ENCODE peak calls at places on chromosome 2, in nine cellular contexts. Z is cardiac muscle cell; X is AG10803; T is EL; S is heart left ventricle; P is NCI-H2171; H is stimulated activated CD8-positive, alpha-beta memory T cell treated with anti-CD3 and anti-CD28 coated beads, Interleukin-2, amount 100 ng/mL, for 1 hour; U is activated CD4-positive, alpha-beta T cell treated with anti-CD3 and anti-CD28 coated beads for 24 hours; B is stimulated activated CD4-positive, alpha-beta T cell treated with anti-CD3 and anti-CD28 coated beads, Interleukin-2, amount 100 ng/mL, for 48 hours. F is an unnamed sample.

GRCh38 chr2:62817348-62817747 is 111.8 kb downstream of the EHBP1 start:
- DNase-seq in Z (no peak), X (no peak), T (no peak), S (no peak), P (no peak), H (no peak), U (no peak), B (no peak), F (no peak)

GRCh38 chr2:46643493-46643892 is 164.1 kb downstream of the TMEM247 start:
- DNase-seq in Z (no peak), X (no peak), T (no peak), S (no peak), P (no peak), H (no peak), U (no peak), B (no peak), F (no peak)

GRCh38 chr2:60977562-60977895 is 40.0 kb upstream of the PEX13 start:
- DNase-seq in Z (no peak), X (no peak), T (no peak), S (no peak), P (no peak), H (no peak), U (no peak), B (no peak), F (no peak)

GRCh38 chr2:53490659-53491058 is 276.9 kb upstream of the CHAC2 start:
- DNase-seq in Z (peak; percentile 19), X (peak; percentile 61), T (no peak), S (peak; percentile 26), P (no peak), H (no peak), U (no peak), B (no peak), F (no peak)

GRCh38 chr2:26487192-26487591 is 9.3 kb upstream of the OTOF start:
- DNase-seq in Z (no peak), X (no peak), T (no peak), S (no peak), P (no peak), H (no peak), U (no peak), B (no peak), F (no peak)

GRCh38 chr2:129748653-129749052 is 230.8 kb upstream of the RAB6C start:
- DNase-seq in Z (no peak), X (no peak), T (no peak), S (no peak), P (peak; percentile 51), H (no peak), U (no peak), B (no peak), F (peak; percentile 33)

GRCh38 chr2:118255301-118255700 is 167.0 kb downstream of the INSIG2 start:
- DNase-seq in Z (no peak), X (no peak), T (no peak), S (no peak), P (no peak), H (no peak), U (no peak), B (no peak), F (no peak)

GRCh38 chr2:62177392-62178026 is 18.4 kb upstream of the B3GNT2 start:
- DNase-seq in Z (no peak), X (no peak), T (no peak), S (no peak), P (no peak), H (no peak), U (no peak), B (no peak), F (no peak)

GRCh38 chr2:227788556-227788955 is 25.1 kb upstream of the CCL20 start:
- DNase-seq in Z (peak; percentile 47), X (no peak), T (no peak), S (no peak), P (no peak), H (no peak), U (no peak), B (no peak), F (no peak)

GRCh38 chr2:128416366-128416765 is 97.7 kb upstream of the HS6ST1 start:
- DNase-seq in Z (no peak), X (no peak), T (no peak), S (peak; percentile 3), P (no peak), H (no peak), U (no peak), B (no peak), F (no peak)

GRCh38 chr2:172672114-172672513 is 63.5 kb upstream of the RAPGEF4 start:
- DNase-seq in Z (no peak), X (no peak), T (no peak), S (no peak), P (no peak), H (no peak), U (no peak), B (no peak), F (no peak)

GRCh38 chr2:60515751-60516226 is 37.7 kb downstream of the BCL11A start:
- DNase-seq in Z (peak; percentile 75), X (peak; percentile 93), T (peak; percentile 85), S (no peak), P (no peak), H (no peak), U (no peak), B (no peak), F (no peak)

GRCh38 chr2:47779416-47779790 is 3.5 kb upstream of the MSH6 start:
- DNase-seq in Z (no peak), X (no peak), T (no peak), S (no peak), P (no peak), H (no peak), U (no peak), B (no peak), F (no peak)

GRCh38 chr2:74759991-74760390 is 73.9 kb upstream of the HK2 start:
- DNase-seq in Z (no peak), X (no peak), T (no peak), S (no peak), P (no peak), H (no peak), U (no peak), B (no peak), F (no peak)

GRCh38 chr2:42856106-42856860 is 63.9 kb upstream of the HAAO start:
- DNase-seq in Z (no peak), X (no peak), T (no peak), S (no peak), P (no peak), H (no peak), U (no peak), B (no peak), F (no peak)